ENCODE peak calls at places on chromosome 20, in six cellular contexts. W is upper lobe of right lung, X is NCI-H524, K is GDM1, L is progenitor cell of endocrine pancreas, E is ACHN. V is an unnamed sample.

GRCh38 chr20:47785900-47786762 is 850 bp upstream of the SULF2 start:
- DNase-seq in W (no peak), X (peak), K (no peak), L (peak), E (peak), V (peak)

GRCh38 chr20:58751956-58752355 is 59.4 kb downstream of the NPEPL1 start:
- DNase-seq in W (no peak), X (no peak), K (no peak), L (no peak), E (no peak), V (peak)

GRCh38 chr20:47262008-47262364 is 94.5 kb downstream of the ZMYND8 start:
- DNase-seq in W (no peak), X (no peak), K (no peak), L (no peak), E (no peak), V (no peak)

GRCh38 chr20:7657569-7657968 is 282.7 kb downstream of the HAO1 start:
- DNase-seq in W (no peak), X (no peak), K (no peak), L (no peak), E (no peak), V (no peak)

GRCh38 chr20:17562804-17563305 is 7.0 kb upstream of the DSTN start:
- DNase-seq in W (no peak), X (no peak), K (no peak), L (no peak), E (no peak), V (no peak)

GRCh38 chr20:21529863-21530262 is 16.0 kb upstream of the NKX2-2 start:
- DNase-seq in W (no peak), X (peak), K (no peak), L (no peak), E (no peak), V (no peak)

GRCh38 chr20:2762578-2763131 is 37.8 kb downstream of the CPXM1 start:
- DNase-seq in W (no peak), X (no peak), K (no peak), L (no peak), E (no peak), V (no peak)

GRCh38 chr20:46573788-46574581 is 23.5 kb upstream of the OCSTAMP start:
- DNase-seq in W (no peak), X (no peak), K (no peak), L (no peak), E (no peak), V (no peak)

GRCh38 chr20:396252-396618 is 11.9 kb upstream of the RBCK1 start:
- DNase-seq in W (no peak), X (no peak), K (no peak), L (no peak), E (no peak), V (no peak)

GRCh38 chr20:44601801-44602204 is 19.4 kb downstream of the PKIG start:
- DNase-seq in W (no peak), X (no peak), K (no peak), L (no peak), E (no peak), V (no peak)

GRCh38 chr20:37651932-37652331 is 41.9 kb upstream of the CTNNBL1 start:
- DNase-seq in W (peak), X (peak), K (no peak), L (no peak), E (no peak), V (no peak)

GRCh38 chr20:47117789-47118188 is 223.1 kb downstream of the EYA2 start:
- DNase-seq in W (no peak), X (no peak), K (no peak), L (no peak), E (no peak), V (no peak)

GRCh38 chr20:15155848-15156401 is 818.5 kb upstream of the FLRT3 start:
- DNase-seq in W (no peak), X (no peak), K (no peak), L (no peak), E (no peak), V (no peak)

GRCh38 chr20:10924628-10925266 is 250.9 kb upstream of the JAG1 start:
- DNase-seq in W (no peak), X (no peak), K (no peak), L (no peak), E (no peak), V (no peak)